ENCODE peak calls at places on chromosomes 12 and 14, in five cellular contexts. A is body of pancreas, N is prostate gland, R is cardiac muscle cell, G is astrocyte of the spinal cord. X is an unnamed sample.

GRCh38 chr14:89629383-89629782 is 212.3 kb upstream of the FOXN3 start:
- DNase-seq in G (no peak), R (no peak), N (no peak), A (no peak), X (no peak)

GRCh38 chr14:75295061-75295461 is 16.4 kb downstream of the FOS start:
- DNase-seq in A (peak; percentile 73), R (peak; percentile 90), G (peak; percentile 76), N (peak; percentile 50), X (peak; percentile 82)

GRCh38 chr14:100669468-100669867 is 57.2 kb upstream of the DLK1 start:
- DNase-seq in G (no peak), A (no peak), R (no peak), N (no peak), X (no peak)

GRCh38 chr14:97359391-97359790 is 562.2 kb downstream of the VRK1 start:
- DNase-seq in N (no peak), A (no peak), R (no peak), G (no peak), X (no peak)

GRCh38 chr12:56155256-56155845 is 2.8 kb upstream of the MYL6 start:
- DNase-seq in G (no peak), N (no peak), A (no peak), R (no peak), X (no peak)

GRCh38 chr14:75204106-75204505 is 27.7 kb upstream of the TMED10 start:
- DNase-seq in N (no peak), R (no peak), G (peak; percentile 23), A (no peak), X (no peak)

GRCh38 chr12:18684430-18684829 is 53.4 kb downstream of the PLCZ1 start:
- DNase-seq in A (no peak), G (no peak), N (no peak), R (peak; percentile 25), X (no peak)

GRCh38 chr12:5200276-5201087 is 156.8 kb downstream of the KCNA5 start:
- DNase-seq in A (peak; percentile 63), R (no peak), G (no peak), N (peak; percentile 59), X (no peak)

GRCh38 chr14:85415015-85415712 is 114.8 kb upstream of the FLRT2 start:
- DNase-seq in A (peak; percentile 33), G (peak; percentile 94), N (peak; percentile 85), R (peak; percentile 96), X (peak; percentile 75)

GRCh38 chr12:61993734-61994345 is 266.4 kb upstream of the USP15 start:
- DNase-seq in A (no peak), R (peak; percentile 3), G (peak; percentile 13), N (no peak), X (no peak)

GRCh38 chr12:49832836-49833421 is 4.7 kb upstream of the NCKAP5L start:
- DNase-seq in R (peak; percentile 80), G (peak; percentile 49), N (no peak), A (no peak), X (no peak)

GRCh38 chr14:34782031-34782430 is 67.6 kb upstream of the CFL2 start:
- DNase-seq in A (no peak), G (no peak), R (peak; percentile 20), N (no peak), X (no peak)

GRCh38 chr14:100104523-100105300 is 39.5 kb downstream of the EVL start:
- DNase-seq in N (no peak), A (no peak), G (peak; percentile 76), R (peak; percentile 20), X (no peak)

GRCh38 chr12:81626406-81626805 is 132.7 kb downstream of the PPFIA2 start:
- DNase-seq in R (no peak), G (no peak), A (no peak), N (no peak), X (no peak)

DNA sequence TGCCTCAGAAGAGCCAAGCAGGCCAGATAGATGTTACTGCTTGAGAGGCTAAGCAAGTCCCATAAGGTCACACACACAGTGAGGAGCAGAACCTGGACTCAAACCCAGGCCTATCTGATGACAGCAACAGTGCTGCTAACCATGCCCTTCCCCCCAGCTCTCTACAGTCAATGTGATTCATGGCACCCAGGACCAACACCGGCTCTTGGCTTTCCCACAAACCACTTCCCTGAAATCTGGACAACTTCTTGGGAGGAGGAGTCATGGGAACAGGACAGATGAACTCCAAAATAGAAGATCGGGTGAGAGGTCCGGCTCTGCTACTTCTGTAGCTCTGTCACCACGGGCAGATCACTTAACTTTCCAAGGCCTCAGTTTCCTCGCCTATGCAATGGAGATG is 716 bp upstream of the PTGDR start:
- DNase-seq in A (no peak), N (no peak), G (no peak), R (peak; percentile 74), X (no peak)
- H3K4me3 ChIP-seq in A (no peak overlapping the region), N (no peak overlapping the region), G (no peak overlapping the region), R (no peak overlapping the region), X (no peak overlapping the region)

GRCh38 chr12:873954-874353 is 75.5 kb downstream of the RAD52 start:
- DNase-seq in N (no peak), R (no peak), A (no peak), G (no peak), X (no peak)

GRCh38 chr12:865614-866013 is 83.9 kb downstream of the RAD52 start:
- DNase-seq in G (no peak), N (no peak), A (no peak), R (no peak), X (no peak)

GRCh38 chr12:870378-870777 is 79.1 kb downstream of the RAD52 start:
- DNase-seq in R (no peak), G (no peak), A (no peak), N (no peak), X (no peak)

GRCh38 chr12:867905-868304 is 81.6 kb downstream of the RAD52 start:
- DNase-seq in R (no peak), N (no peak), G (no peak), A (no peak), X (no peak)

GRCh38 chr12:868722-869121 is 80.8 kb downstream of the RAD52 start:
- DNase-seq in G (no peak), A (no peak), N (no peak), R (no peak), X (no peak)
- TF ChIP-seq CTCF in G (peak; percentile 30), A (no peak), N (no peak), R (peak; percentile 18), X (no peak)

GRCh38 chr14:32432813-32433538 is 103.9 kb downstream of the AKAP6 start:
- DNase-seq in R (no peak), N (no peak), G (no peak), A (no peak), X (no peak)
- H3K4me3 ChIP-seq in R (no peak overlapping the region), N (no peak overlapping the region), G (no peak overlapping the region), A (no peak overlapping the region), X (peak overlapping the region; percentile 11)

DNA sequence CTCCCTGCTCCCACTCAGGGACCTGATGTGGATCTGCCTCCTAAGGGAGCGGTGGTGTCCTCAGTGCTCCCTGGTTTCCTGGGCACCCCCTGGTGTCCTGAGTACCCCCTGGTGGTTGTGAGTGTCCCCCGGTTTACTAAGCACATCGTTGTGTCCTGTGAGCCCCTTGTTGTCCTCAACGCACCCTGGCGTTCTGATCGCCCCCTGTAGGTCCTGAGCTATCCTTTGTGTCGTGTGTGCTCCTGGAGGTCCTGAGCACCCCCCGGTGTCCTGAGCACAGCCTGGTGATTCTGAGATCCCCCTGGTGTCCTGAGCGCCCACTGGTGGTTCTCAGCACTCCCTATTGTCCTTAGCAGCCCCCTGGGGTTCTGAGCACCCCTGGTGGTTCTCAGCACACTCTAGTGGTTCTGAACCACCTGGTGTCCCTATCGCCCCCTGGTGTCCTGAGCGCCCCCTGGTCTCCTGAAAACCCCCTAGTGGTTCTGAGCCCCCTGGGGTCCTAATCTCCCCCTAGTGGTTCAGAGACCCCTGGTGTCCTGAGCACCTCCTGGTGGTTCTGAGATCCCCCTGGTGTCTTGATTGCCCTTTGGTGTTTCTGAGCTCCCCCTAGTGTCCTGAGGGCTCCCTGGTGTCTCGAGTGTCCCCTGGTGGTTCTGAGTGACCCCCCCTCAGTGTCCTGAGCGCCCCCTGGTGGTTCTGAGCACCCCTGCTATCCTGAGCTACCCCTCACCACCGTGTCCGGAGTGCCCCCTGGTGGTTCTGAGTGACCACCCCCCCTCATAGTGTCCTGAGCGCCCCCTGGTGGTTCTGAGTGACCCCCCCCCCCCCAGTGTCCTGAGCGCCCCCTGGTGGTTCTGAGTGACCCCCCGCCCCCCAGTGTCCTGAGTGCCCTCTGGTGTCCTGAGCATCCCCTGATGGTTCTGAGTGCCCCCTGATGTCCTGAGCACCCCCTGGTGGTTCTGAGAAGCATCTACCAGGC is 615.1 kb downstream of the TMEM121 start:
- DNase-seq in A (no peak), G (no peak), R (no peak), N (no peak), X (no peak)
- TF ChIP-seq CTCF in A (no peak), G (no peak), R (no peak), N (no peak), X (no peak)